ENCODE peak calls at places on chromosomes 12 and 14, in seven cellular contexts. Q is HCT116, V is HepG2, G is SK-N-SH, E is K562, B is H1, K is GM12878. P is an unnamed sample.

GRCh38 chr12:95241761-95242506 is 24.3 kb downstream of the VEZT start:
- DNase-seq in Q (no peak), V (no peak), G (no peak), E (no peak), B (no peak), K (no peak), P (no peak)

GRCh38 chr12:5432011-5432400 is at the start of gene NTF3:
- DNase-seq in Q (no peak), V (no peak), G (peak), E (no peak), B (no peak), K (no peak), P (no peak)

GRCh38 chr14:95516554-95517209 is at the start of gene SYNE3:
- DNase-seq in Q (no peak), V (no peak), G (peak), E (peak), B (no peak), K (no peak), P (peak)

GRCh38 chr12:104600790-104601739 is 144.3 kb downstream of the CHST11 start:
- DNase-seq in Q (no peak), V (no peak), G (no peak), E (peak), B (no peak), K (no peak), P (no peak)

GRCh38 chr12:53113307-53113706 is 10.0 kb downstream of the SOAT2 start:
- DNase-seq in Q (no peak), V (no peak), G (no peak), E (peak), B (no peak), K (no peak), P (no peak)

GRCh38 chr12:124923906-124924734 is 9.7 kb upstream of the UBC start:
- DNase-seq in Q (no peak), V (no peak), G (no peak), E (peak), B (no peak), K (no peak), P (no peak)

GRCh38 chr12:47739959-47740358 is 14.7 kb upstream of the ENDOU start:
- DNase-seq in Q (no peak), V (peak), G (no peak), E (peak), B (no peak), K (no peak), P (no peak)

GRCh38 chr14:68634346-68634745 is 158.5 kb downstream of the ZFP36L1 start:
- DNase-seq in Q (no peak), V (no peak), G (no peak), E (no peak), B (no peak), K (no peak), P (no peak)

GRCh38 chr12:42039146-42039545 is 105.5 kb downstream of the GXYLT1 start:
- DNase-seq in Q (peak), V (no peak), G (no peak), E (no peak), B (no peak), K (no peak), P (no peak)

GRCh38 chr14:68972507-68973272 is 6.4 kb downstream of the ACTN1 start:
- DNase-seq in Q (no peak), V (no peak), G (no peak), E (no peak), B (no peak), K (no peak), P (no peak)

GRCh38 chr14:94132285-94132887 is 3.0 kb upstream of the IFI27L2 start:
- DNase-seq in Q (peak), V (peak), G (peak), E (peak), B (no peak), K (no peak), P (peak)

GRCh38 chr12:52975820-52976573 is 27.1 kb downstream of the KRT18 start:
- DNase-seq in Q (peak), V (peak), G (no peak), E (no peak), B (no peak), K (no peak), P (no peak)

GRCh38 chr14:101040538-101041442 is 137.3 kb upstream of the RTL1 start:
- DNase-seq in Q (no peak), V (peak), G (no peak), E (no peak), B (no peak), K (no peak), P (peak)

GRCh38 chr14:20477211-20477876 is 8.1 kb downstream of the PNP start:
- DNase-seq in Q (no peak), V (no peak), G (peak), E (no peak), B (no peak), K (no peak), P (no peak)

GRCh38 chr14:74474376-74474775 is 18.7 kb downstream of the NPC2 start:
- DNase-seq in Q (no peak), V (no peak), G (no peak), E (no peak), B (no peak), K (no peak), P (no peak)

GRCh38 chr14:52268191-52269061 is 928 bp downstream of the PTGDR start:
- DNase-seq in Q (no peak), V (no peak), G (peak), E (no peak), B (no peak), K (no peak), P (no peak)

GRCh38 chr14:77026930-77027537 is 1.5 kb downstream of the IRF2BPL start:
- DNase-seq in Q (no peak), V (no peak), G (peak), E (peak), B (no peak), K (no peak), P (no peak)

GRCh38 chr12:79933580-79934264 is 1.2 kb downstream of the PPP1R12A start:
- DNase-seq in Q (no peak), V (no peak), G (peak), E (no peak), B (no peak), K (no peak), P (no peak)

GRCh38 chr14:69859591-69859990 is 19.6 kb upstream of the SMOC1 start:
- DNase-seq in Q (no peak), V (no peak), G (no peak), E (no peak), B (no peak), K (no peak), P (no peak)

GRCh38 chr12:45268672-45269406 is 52.9 kb downstream of the ANO6 start:
- DNase-seq in Q (peak), V (peak), G (peak), E (no peak), B (no peak), K (no peak), P (no peak)

GRCh38 chr14:100621806-100622205 is 34.6 kb upstream of the BEGAIN start:
- DNase-seq in Q (peak), V (no peak), G (peak), E (peak), B (no peak), K (no peak), P (peak)

GRCh38 chr14:67280506-67280905 is 39.3 kb downstream of the PALS1 start:
- DNase-seq in Q (no peak), V (no peak), G (no peak), E (no peak), B (no peak), K (no peak), P (no peak)

GRCh38 chr12:120631097-120631496 is 9.3 kb upstream of the CABP1 start:
- DNase-seq in Q (no peak), V (no peak), G (no peak), E (no peak), B (no peak), K (no peak), P (no peak)

GRCh38 chr12:29743801-29744200 is 39.9 kb downstream of the TMTC1 start:
- DNase-seq in Q (no peak), V (no peak), G (no peak), E (no peak), B (no peak), K (no peak), P (no peak)

GRCh38 chr14:65502676-65503124 is 90.2 kb downstream of the FUT8 start:
- DNase-seq in Q (peak), V (no peak), G (no peak), E (no peak), B (no peak), K (peak), P (no peak)

GRCh38 chr12:128810182-128811127 is 13.3 kb downstream of the SLC15A4 start:
- DNase-seq in Q (no peak), V (no peak), G (peak), E (no peak), B (no peak), K (peak), P (no peak)
- TF ChIP-seq JUND in Q (no peak), V (no peak), G (no peak), E (no peak), B (no peak), K (peak), P (no peak)

DNA sequence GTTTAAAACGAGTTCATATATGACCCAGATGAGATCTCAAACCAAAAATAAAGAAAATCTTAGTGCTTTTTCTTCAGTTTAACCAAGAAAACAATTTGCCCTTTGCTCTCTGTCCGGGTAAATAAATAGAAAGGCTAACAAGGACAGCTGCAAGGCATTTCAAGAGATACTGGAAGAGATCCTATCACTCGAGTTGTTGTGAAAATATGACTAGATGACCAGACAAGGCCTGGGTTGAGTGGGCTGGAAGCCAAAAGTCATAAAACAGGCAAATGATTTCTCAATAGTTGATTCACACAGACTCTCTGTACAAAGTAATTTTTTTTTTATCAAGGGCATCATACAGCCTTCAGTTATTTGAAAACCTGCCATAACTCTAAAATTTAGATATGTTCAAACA is 55.9 kb upstream of the AVPR1A start:
- DNase-seq in Q (no peak), V (no peak), G (no peak), E (no peak), B (no peak), K (no peak), P (peak)
- TF ChIP-seq JUND in Q (no peak), V (no peak), G (no peak), E (no peak), B (no peak), K (no peak), P (no peak)

GRCh38 chr12:109761631-109761950 is 48.0 kb downstream of the FAM222A start:
- DNase-seq in Q (no peak), V (no peak), G (peak), E (no peak), B (no peak), K (no peak), P (no peak)

GRCh38 chr12:109762071-109762672 is 48.5 kb downstream of the FAM222A start:
- DNase-seq in Q (no peak), V (no peak), G (no peak), E (no peak), B (no peak), K (no peak), P (no peak)

GRCh38 chr12:109764123-109764522 is 50.5 kb downstream of the FAM222A start:
- DNase-seq in Q (no peak), V (no peak), G (peak), E (peak), B (no peak), K (no peak), P (no peak)

GRCh38 chr12:109763201-109763841 is 49.7 kb downstream of the FAM222A start:
- DNase-seq in Q (no peak), V (no peak), G (no peak), E (no peak), B (no peak), K (no peak), P (no peak)

GRCh38 chr12:109762673-109763191 is 49.1 kb downstream of the FAM222A start:
- DNase-seq in Q (no peak), V (no peak), G (no peak), E (no peak), B (no peak), K (no peak), P (no peak)
- TF ChIP-seq JUND in Q (no peak), V (no peak), G (no peak), E (no peak), B (no peak), K (no peak), P (no peak)

GRCh38 chr14:58823309-58823708 is 185.5 kb downstream of the DACT1 start:
- DNase-seq in Q (no peak), V (no peak), G (no peak), E (no peak), B (no peak), K (no peak), P (no peak)
- TF ChIP-seq JUND in Q (no peak), V (no peak), G (no peak), E (no peak), B (no peak), K (no peak), P (no peak)

DNA sequence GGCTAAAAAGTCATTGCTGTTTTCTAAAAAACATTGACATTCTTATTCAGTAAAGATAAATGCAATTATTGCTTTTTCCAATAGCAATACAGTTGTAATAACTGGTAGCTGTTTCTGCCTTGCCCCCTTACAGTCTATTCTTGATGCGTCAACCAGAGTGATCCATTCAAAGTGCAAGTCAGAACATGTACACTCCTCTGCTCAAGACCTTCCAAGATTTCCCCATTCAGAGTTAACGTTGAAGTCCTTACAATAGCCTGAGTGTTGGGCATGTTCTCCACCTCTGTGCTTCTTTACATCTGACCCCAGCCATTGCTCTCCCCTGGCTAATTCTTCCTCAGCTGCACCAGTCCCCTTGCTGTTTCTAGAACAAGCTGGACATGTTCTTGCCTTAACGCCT is 24.3 kb downstream of the VRK1 start:
- DNase-seq in Q (no peak), V (no peak), G (no peak), E (no peak), B (no peak), K (no peak), P (no peak)
- TF ChIP-seq JUND in Q (no peak), V (no peak), G (no peak), E (no peak), B (no peak), K (no peak), P (no peak)

GRCh38 chr12:123532808-123533649 is 490 bp downstream of the RILPL1 start:
- DNase-seq in Q (no peak), V (peak), G (no peak), E (peak), B (no peak), K (no peak), P (peak)

GRCh38 chr12:123533672-123534643 is at the start of gene RILPL1:
- DNase-seq in Q (no peak), V (peak), G (peak), E (peak), B (no peak), K (no peak), P (peak)

GRCh38 chr12:123530683-123531082 is 2.8 kb downstream of the RILPL1 start:
- DNase-seq in Q (no peak), V (no peak), G (no peak), E (no peak), B (no peak), K (no peak), P (no peak)

GRCh38 chr12:123531091-123531490 is 2.4 kb downstream of the RILPL1 start:
- DNase-seq in Q (no peak), V (no peak), G (no peak), E (no peak), B (no peak), K (no peak), P (no peak)

GRCh38 chr12:123532021-123532420 is 1.5 kb downstream of the RILPL1 start:
- DNase-seq in Q (no peak), V (no peak), G (no peak), E (no peak), B (no peak), K (peak), P (no peak)
- TF ChIP-seq JUND in Q (no peak), V (no peak), G (no peak), E (no peak), B (no peak), K (no peak), P (no peak)

GRCh38 chr12:89064780-89065179 is 287.5 kb downstream of the DUSP6 start:
- DNase-seq in Q (peak), V (no peak), G (no peak), E (no peak), B (no peak), K (no peak), P (no peak)
- TF ChIP-seq JUND in Q (peak), V (no peak), G (peak), E (no peak), B (no peak), K (no peak), P (no peak)

GRCh38 chr12:27534060-27534764 is 10.2 kb downstream of the PPFIBP1 start:
- DNase-seq in Q (no peak), V (no peak), G (no peak), E (no peak), B (no peak), K (peak), P (no peak)
- TF ChIP-seq JUND in Q (no peak), V (no peak), G (no peak), E (no peak), B (no peak), K (no peak), P (no peak)

GRCh38 chr12:50765325-50765911 is 1.5 kb downstream of the ATF1 start:
- DNase-seq in Q (no peak), V (peak), G (peak), E (peak), B (no peak), K (no peak), P (peak)

GRCh38 chr12:50764861-50765324 is 992 bp downstream of the ATF1 start:
- DNase-seq in Q (no peak), V (peak), G (peak), E (no peak), B (no peak), K (no peak), P (peak)

GRCh38 chr12:50763637-50764115 is at the start of gene ATF1:
- DNase-seq in Q (peak), V (peak), G (peak), E (peak), B (peak), K (peak), P (peak)

GRCh38 chr12:50764116-50764860 is 387 bp downstream of the ATF1 start:
- DNase-seq in Q (no peak), V (no peak), G (peak), E (peak), B (no peak), K (no peak), P (no peak)
- TF ChIP-seq JUND in Q (no peak), V (no peak), G (no peak), E (no peak), B (no peak), K (no peak), P (no peak)

GRCh38 chr14:44149597-44149996 is 357.5 kb downstream of the FSCB start:
- DNase-seq in Q (peak), V (peak), G (peak), E (no peak), B (peak), K (no peak), P (peak)

GRCh38 chr14:44154446-44154845 is 352.6 kb downstream of the FSCB start:
- DNase-seq in Q (no peak), V (no peak), G (no peak), E (no peak), B (no peak), K (no peak), P (no peak)

GRCh38 chr14:44151120-44151519 is 356.0 kb downstream of the FSCB start:
- DNase-seq in Q (no peak), V (no peak), G (no peak), E (no peak), B (no peak), K (no peak), P (no peak)

GRCh38 chr14:44154889-44155288 is 352.2 kb downstream of the FSCB start:
- DNase-seq in Q (no peak), V (no peak), G (no peak), E (no peak), B (no peak), K (no peak), P (peak)
- TF ChIP-seq JUND in Q (no peak), V (no peak), G (no peak), E (no peak), B (no peak), K (no peak), P (no peak)